ENCODE peak calls at places on chromosomes 11 and 22, in five cellular contexts. Q, U, B, W and Z are unnamed samples.

GRCh38 chr11:130606781-130607511 is 158.5 kb downstream of the ADAMTS15 start:
- DNase-seq in B (no peak), U (no peak), W (no peak), Q (no peak), Z (no peak)

GRCh38 chr22:29581799-29582198 is 886 bp upstream of the NIPSNAP1 start:
- DNase-seq in W (peak; percentile 74), Q (no peak), U (no peak), B (no peak), Z (no peak)

GRCh38 chr11:97687106-97687505 is 1297.3 kb downstream of the JRKL start:
- DNase-seq in B (no peak), U (no peak), Q (no peak), W (no peak), Z (no peak)

GRCh38 chr11:131486100-131486499 is 115.7 kb downstream of the NTM start:
- DNase-seq in W (no peak), Q (peak; percentile 53), B (no peak), U (no peak), Z (no peak)

GRCh38 chr11:94753630-94754029 is 14.5 kb upstream of the AMOTL1 start:
- DNase-seq in W (peak; percentile 54), B (no peak), Q (no peak), U (no peak), Z (no peak)

GRCh38 chr11:60994450-60995135 is 23.1 kb downstream of the CD6 start:
- DNase-seq in B (no peak), W (no peak), U (no peak), Q (no peak), Z (no peak)

GRCh38 chr11:111148953-111149352 is 96.6 kb upstream of the POU2AF2 start:
- DNase-seq in W (peak; percentile 24), U (no peak), B (no peak), Q (no peak), Z (no peak)

GRCh38 chr11:47330002-47330911 is 22.2 kb downstream of the MYBPC3 start:
- DNase-seq in B (no peak), U (no peak), Q (no peak), W (peak; percentile 20), Z (no peak)

GRCh38 chr22:37133304-37134018 is 16.3 kb downstream of the IL2RB start:
- DNase-seq in W (no peak), B (peak; percentile 59), U (no peak), Q (no peak), Z (no peak)

GRCh38 chr11:45147017-45147728 is 734 bp downstream of the PRDM11 start:
- DNase-seq in Q (peak; percentile 88), W (peak; percentile 85), B (peak; percentile 98), U (peak; percentile 99), Z (peak; percentile 90)
- TF ChIP-seq CTCF in Q (no peak), W (peak; percentile 18), B (no peak), U (no peak), Z (no peak)

DNA sequence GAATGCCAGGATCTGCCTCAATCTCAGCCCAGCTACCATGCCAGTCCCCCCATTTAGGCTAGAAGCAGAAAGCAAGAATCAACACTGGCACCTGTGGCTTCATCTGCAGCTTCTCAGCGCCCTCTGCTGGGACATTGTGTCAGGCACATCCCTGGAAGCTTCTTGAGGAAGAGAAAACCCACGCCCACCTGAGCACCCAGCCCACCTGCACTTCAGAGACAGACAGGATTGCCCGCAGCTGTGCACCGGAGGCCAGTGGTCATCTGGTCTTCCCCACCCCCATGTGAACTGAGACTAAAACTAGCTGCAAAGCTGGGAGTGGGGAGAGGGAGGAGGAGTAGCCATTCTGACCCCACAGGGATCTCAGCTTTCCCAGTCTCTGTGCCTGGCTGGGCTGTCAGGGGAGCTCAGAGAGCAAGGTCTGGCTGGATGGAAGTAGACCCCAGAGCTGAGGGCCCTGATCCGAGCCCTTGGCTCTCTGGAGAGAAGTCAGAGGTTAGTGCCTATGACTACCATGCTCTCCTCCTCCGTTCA is 66.8 kb downstream of the FEZ1 start:
- DNase-seq in U (no peak), W (peak; percentile 48), Q (peak; percentile 48), B (peak; percentile 66), Z (no peak)
- TF ChIP-seq CTCF in U (peak; percentile 55), W (peak; percentile 82), Q (peak; percentile 88), B (peak; percentile 56), Z (peak; percentile 75)

DNA sequence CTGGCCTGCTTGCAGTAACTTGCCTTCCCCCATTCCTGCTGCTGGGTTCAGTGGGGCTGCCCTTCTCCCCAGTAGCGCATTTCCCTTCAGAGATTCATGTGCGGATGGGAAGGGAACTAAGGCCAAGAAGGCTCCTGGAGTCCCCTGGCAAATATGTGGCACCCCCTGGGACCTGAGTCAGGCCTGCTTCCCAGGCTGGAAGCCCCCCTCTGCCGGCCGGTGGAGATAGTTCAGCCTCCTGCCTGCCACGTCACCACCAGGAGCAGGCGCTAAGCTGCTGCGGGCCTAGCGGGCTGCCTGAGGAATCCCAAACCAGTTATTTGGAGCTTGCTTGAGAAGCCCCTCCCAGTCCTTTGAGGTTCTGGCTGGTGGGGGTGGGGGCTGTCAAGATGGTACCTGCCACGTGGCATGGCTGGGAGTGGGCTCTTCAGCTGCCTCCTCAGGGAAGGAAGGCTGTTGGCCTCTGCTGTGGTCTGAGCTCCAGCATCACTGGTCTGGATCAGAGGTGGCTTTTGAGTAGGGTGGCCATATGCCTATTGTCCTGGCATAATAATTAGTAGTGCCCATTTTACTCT is 2.0 kb downstream of the SERPINH1 start:
- DNase-seq in W (peak; percentile 79), Q (peak; percentile 87), U (no peak), B (peak; percentile 77), Z (no peak)
- TF ChIP-seq CTCF in W (peak; percentile 64), Q (peak; percentile 84), U (peak; percentile 69), B (peak; percentile 42), Z (peak; percentile 67)

GRCh38 chr11:59800390-59801037 is 10.1 kb downstream of the MRPL16 start:
- DNase-seq in B (no peak), W (no peak), U (no peak), Q (no peak), Z (no peak)

GRCh38 chr11:59807047-59807446 is 3.5 kb downstream of the MRPL16 start:
- DNase-seq in B (no peak), U (no peak), W (no peak), Q (no peak), Z (no peak)

GRCh38 chr11:59801160-59801706 is 9.3 kb downstream of the MRPL16 start:
- DNase-seq in W (no peak), U (no peak), Q (no peak), B (no peak), Z (no peak)

GRCh38 chr11:59801981-59802638 is 8.5 kb downstream of the MRPL16 start:
- DNase-seq in Q (peak; percentile 2), W (peak; percentile 28), U (no peak), B (no peak), Z (no peak)

GRCh38 chr11:59802639-59803176 is 7.9 kb downstream of the MRPL16 start:
- DNase-seq in U (no peak), Q (peak; percentile 58), W (peak; percentile 37), B (no peak), Z (no peak)
- TF ChIP-seq CTCF in U (peak; percentile 68), Q (peak; percentile 56), W (peak; percentile 86), B (peak; percentile 65), Z (peak; percentile 54)

GRCh38 chr11:117824571-117825537 is at the start of gene FXYD2:
- DNase-seq in B (peak; percentile 67), W (peak; percentile 39), U (no peak), Q (no peak), Z (no peak)
- TF ChIP-seq CTCF in B (no peak), W (no peak), U (no peak), Q (no peak), Z (no peak)